ENCODE peak calls at places on chromosomes 7 and 10, in six cellular contexts. One of them, this sample, is unnamed. For H3K4me1, the result is how much of the 10 kb centered on the place peaks cover.

GRCh38 chr10:130137659-130138478 is 1.7 kb downstream of the GLRX3 start:
- DNase-seq in Panc1: no peak
- DNase-seq in neural progenitor cell: no peak
- DNase-seq in GM23248: no peak
- DNase-seq in mesenchymal stem cell: no peak
- DNase-seq in SJSA1: no peak
- DNase-seq in this sample: no peak

GRCh38 chr7:149635561-149636329 is 137.6 kb downstream of the ZNF467 start:
- DNase-seq in GM23248: no peak
- DNase-seq in neural progenitor cell: no peak
- DNase-seq in SJSA1: no peak
- DNase-seq in mesenchymal stem cell: no peak
- DNase-seq in Panc1: peak
- DNase-seq in this sample: no peak

GRCh38 chr10:89134963-89135362 is 72.2 kb downstream of the CH25H start:
- DNase-seq in Panc1: no peak
- DNase-seq in GM23248: no peak
- DNase-seq in SJSA1: no peak
- DNase-seq in mesenchymal stem cell: no peak
- DNase-seq in neural progenitor cell: no peak
- DNase-seq in this sample: no peak

GRCh38 chr7:101626069-101626671 is 2.9 kb downstream of the MYL10 start:
- DNase-seq in SJSA1: no peak
- DNase-seq in Panc1: no peak
- DNase-seq in GM23248: no peak
- DNase-seq in mesenchymal stem cell: no peak
- DNase-seq in neural progenitor cell: no peak
- DNase-seq in this sample: no peak

GRCh38 chr7:2751086-2751485 is 63.1 kb downstream of the AMZ1 start:
- DNase-seq in SJSA1: no peak
- DNase-seq in GM23248: no peak
- DNase-seq in neural progenitor cell: no peak
- DNase-seq in mesenchymal stem cell: no peak
- DNase-seq in Panc1: no peak
- DNase-seq in this sample: no peak

GRCh38 chr7:29372351-29372931 is 177.9 kb downstream of the CHN2 start:
- DNase-seq in neural progenitor cell: no peak
- DNase-seq in SJSA1: no peak
- DNase-seq in mesenchymal stem cell: no peak
- DNase-seq in Panc1: no peak
- DNase-seq in GM23248: peak
- DNase-seq in this sample: no peak

GRCh38 chr10:96890580-96890979 is 58.5 kb downstream of the LCOR start:
- DNase-seq in mesenchymal stem cell: no peak
- DNase-seq in GM23248: no peak
- DNase-seq in Panc1: no peak
- DNase-seq in SJSA1: no peak
- DNase-seq in neural progenitor cell: no peak
- DNase-seq in this sample: no peak

GRCh38 chr10:4351723-4352565 is 474.1 kb upstream of the AKR1E2 start:
- DNase-seq in GM23248: peak
- DNase-seq in neural progenitor cell: no peak
- DNase-seq in Panc1: no peak
- DNase-seq in mesenchymal stem cell: peak
- DNase-seq in SJSA1: no peak
- DNase-seq in this sample: no peak

GRCh38 chr10:45425628-45426563 is 51.9 kb downstream of the ALOX5 start:
- DNase-seq in SJSA1: no peak
- DNase-seq in mesenchymal stem cell: no peak
- DNase-seq in Panc1: no peak
- DNase-seq in neural progenitor cell: no peak
- DNase-seq in GM23248: peak
- DNase-seq in this sample: peak

GRCh38 chr10:113431807-113432206 is 121.0 kb upstream of the HABP2 start:
- DNase-seq in GM23248: no peak
- DNase-seq in SJSA1: no peak
- DNase-seq in mesenchymal stem cell: no peak
- DNase-seq in Panc1: no peak
- DNase-seq in neural progenitor cell: no peak
- DNase-seq in this sample: no peak

GRCh38 chr7:26397786-26398435 is 106.2 kb downstream of the SNX10 start:
- DNase-seq in GM23248: peak
- DNase-seq in SJSA1: no peak
- DNase-seq in Panc1: no peak
- DNase-seq in neural progenitor cell: peak
- DNase-seq in mesenchymal stem cell: peak
- DNase-seq in this sample: no peak

GRCh38 chr10:30581779-30582380 is 47.7 kb downstream of the LYZL2 start:
- DNase-seq in neural progenitor cell: peak
- DNase-seq in mesenchymal stem cell: peak
- DNase-seq in Panc1: no peak
- DNase-seq in SJSA1: no peak
- DNase-seq in GM23248: peak
- DNase-seq in this sample: no peak

GRCh38 chr10:8042864-8043568 is 11.5 kb upstream of the GATA3 start:
- DNase-seq in GM23248: no peak
- DNase-seq in SJSA1: no peak
- DNase-seq in neural progenitor cell: peak
- DNase-seq in mesenchymal stem cell: no peak
- DNase-seq in Panc1: no peak
- DNase-seq in this sample: no peak

GRCh38 chr10:74949843-74950765 is 123.7 kb downstream of the KAT6B start:
- DNase-seq in neural progenitor cell: no peak
- DNase-seq in Panc1: no peak
- DNase-seq in SJSA1: no peak
- DNase-seq in GM23248: peak
- DNase-seq in mesenchymal stem cell: peak
- DNase-seq in this sample: no peak

DNA sequence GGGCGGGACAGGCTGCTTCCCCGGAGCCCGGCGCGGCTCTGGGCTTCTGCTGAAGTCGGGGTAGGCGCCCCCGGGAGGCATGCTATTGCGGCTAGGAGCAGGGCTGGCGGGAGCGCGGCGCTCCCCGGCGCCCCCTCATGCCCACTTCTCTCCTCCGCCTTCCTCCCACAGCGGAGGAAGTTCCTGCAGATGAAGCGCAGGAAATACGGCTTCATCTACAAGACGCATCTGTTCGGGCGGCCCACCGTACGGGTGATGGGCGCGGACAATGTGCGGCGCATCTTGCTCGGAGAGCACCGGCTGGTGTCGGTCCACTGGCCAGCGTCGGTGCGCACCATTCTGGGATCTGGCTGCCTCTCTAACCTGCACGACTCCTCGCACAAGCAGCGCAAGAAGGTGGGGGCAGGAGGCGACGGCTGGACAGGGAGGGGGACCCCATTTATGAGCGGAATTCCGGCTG is 474 bp downstream of the CYP26A1 start:
- DNase-seq in Panc1: no peak
- DNase-seq in neural progenitor cell: peak
- DNase-seq in SJSA1: peak
- DNase-seq in GM23248: peak
- DNase-seq in mesenchymal stem cell: no peak
- DNase-seq in this sample: no peak
- H3K4me3 ChIP-seq in Panc1: peak
- H3K4me3 ChIP-seq in neural progenitor cell: peak
- H3K4me3 ChIP-seq in SJSA1: peak
- H3K4me3 ChIP-seq in GM23248: no peak
- H3K4me3 ChIP-seq in mesenchymal stem cell: no peak
- H3K4me3 ChIP-seq in this sample: peak

DNA sequence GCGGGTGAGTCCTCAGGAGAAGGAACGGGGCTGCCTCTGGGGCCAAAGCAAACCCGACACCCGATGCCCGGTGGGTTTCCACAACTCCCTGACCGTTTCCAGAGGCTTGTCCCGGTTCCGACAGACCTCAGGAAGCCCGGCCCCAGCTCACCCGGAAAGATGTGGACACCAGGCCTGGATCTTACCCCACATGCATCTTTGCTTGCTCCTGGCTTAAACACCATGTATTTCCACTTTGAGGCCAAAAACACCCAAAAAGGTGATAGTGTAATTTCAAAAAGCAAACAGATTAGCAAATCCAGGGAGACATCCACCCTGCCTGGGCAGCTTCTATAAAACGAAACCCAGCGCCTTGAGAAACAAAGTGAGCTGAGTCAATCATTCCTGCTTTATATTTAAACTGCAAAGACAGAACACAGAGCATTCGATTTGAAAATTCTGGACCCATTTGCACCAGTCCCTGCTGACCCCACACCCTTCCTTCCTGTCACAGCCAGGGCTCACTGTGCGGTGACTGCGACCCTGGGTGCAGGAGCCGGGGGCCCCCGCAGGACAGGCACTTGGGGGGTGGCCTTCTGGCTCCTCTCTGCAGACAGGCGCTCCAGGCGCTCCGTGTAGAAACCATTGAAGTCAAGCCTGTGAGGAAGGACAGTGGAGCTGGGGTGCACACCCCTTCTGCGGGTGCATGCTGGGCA is 2.7 kb upstream of the ADAM8 start:
- DNase-seq in Panc1: no peak
- DNase-seq in mesenchymal stem cell: peak
- DNase-seq in neural progenitor cell: no peak
- DNase-seq in SJSA1: no peak
- DNase-seq in GM23248: no peak
- DNase-seq in this sample: no peak
- H3K27ac ChIP-seq in Panc1: no peak
- H3K27ac ChIP-seq in mesenchymal stem cell: peak
- H3K27ac ChIP-seq in neural progenitor cell: no peak
- H3K27ac ChIP-seq in SJSA1: no peak
- H3K27ac ChIP-seq in GM23248: no peak
- H3K27ac ChIP-seq in this sample: peak

DNA sequence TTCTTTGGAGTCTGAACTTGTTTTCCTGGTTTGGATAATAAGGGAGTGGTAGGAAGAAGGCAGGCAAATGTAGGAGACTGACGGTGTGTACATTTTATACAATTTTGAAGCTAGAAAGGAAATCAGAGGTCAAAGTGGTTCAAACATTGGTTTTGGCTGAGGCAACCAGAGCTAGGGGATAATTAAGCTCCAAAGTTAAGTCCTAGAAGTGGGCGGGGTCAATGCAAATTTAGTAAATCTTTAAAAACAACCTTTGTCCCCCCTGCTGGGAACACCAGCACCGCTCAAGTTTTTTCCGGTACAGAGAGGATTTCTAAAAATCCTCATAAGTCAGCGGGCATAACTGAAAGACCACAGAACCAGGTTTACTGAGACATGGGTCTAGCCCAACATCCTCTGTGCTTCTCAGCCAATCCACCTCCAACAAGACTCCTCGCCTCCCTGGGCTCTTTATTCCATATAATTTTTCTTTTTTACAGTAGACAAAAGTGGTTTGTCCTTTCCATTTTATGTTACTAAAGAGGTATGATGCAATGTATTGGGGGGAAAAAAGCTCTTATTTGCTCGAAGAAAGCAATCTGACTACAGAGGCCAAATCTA is 1.7 kb downstream of the GLUD1 start:
- DNase-seq in mesenchymal stem cell: peak
- DNase-seq in SJSA1: no peak
- DNase-seq in GM23248: peak
- DNase-seq in neural progenitor cell: peak
- DNase-seq in Panc1: no peak
- DNase-seq in this sample: no peak
- H3K4me1 ChIP-seq in mesenchymal stem cell: under half
- H3K4me1 ChIP-seq in SJSA1: under half
- H3K4me1 ChIP-seq in GM23248: under half
- H3K4me1 ChIP-seq in neural progenitor cell: under half
- H3K4me1 ChIP-seq in Panc1: under half
- H3K4me1 ChIP-seq in this sample: under half

GRCh38 chr10:91298224-91298862 is 77.9 kb downstream of the PCGF5 start:
- DNase-seq in GM23248: peak
- DNase-seq in mesenchymal stem cell: peak
- DNase-seq in neural progenitor cell: peak
- DNase-seq in SJSA1: peak
- DNase-seq in Panc1: peak
- DNase-seq in this sample: peak
- H3K4me3 ChIP-seq in GM23248: peak
- H3K4me3 ChIP-seq in mesenchymal stem cell: peak
- H3K4me3 ChIP-seq in neural progenitor cell: peak
- H3K4me3 ChIP-seq in SJSA1: peak
- H3K4me3 ChIP-seq in Panc1: peak
- H3K4me3 ChIP-seq in this sample: peak

GRCh38 chr7:5425507-5426225 is 2.0 kb upstream of the TNRC18 start:
- DNase-seq in mesenchymal stem cell: peak
- DNase-seq in Panc1: no peak
- DNase-seq in GM23248: peak
- DNase-seq in SJSA1: peak
- DNase-seq in neural progenitor cell: peak
- DNase-seq in this sample: peak

GRCh38 chr7:5428470-5429252 is 5.0 kb upstream of the TNRC18 start:
- DNase-seq in GM23248: peak
- DNase-seq in neural progenitor cell: peak
- DNase-seq in SJSA1: no peak
- DNase-seq in Panc1: no peak
- DNase-seq in mesenchymal stem cell: peak
- DNase-seq in this sample: peak

GRCh38 chr7:5423844-5424688 is 432 bp upstream of the TNRC18 start:
- DNase-seq in SJSA1: peak
- DNase-seq in mesenchymal stem cell: peak
- DNase-seq in Panc1: peak
- DNase-seq in neural progenitor cell: peak
- DNase-seq in GM23248: peak
- DNase-seq in this sample: peak

GRCh38 chr7:5424689-5425506 is 1.3 kb upstream of the TNRC18 start:
- DNase-seq in GM23248: peak
- DNase-seq in mesenchymal stem cell: peak
- DNase-seq in Panc1: no peak
- DNase-seq in SJSA1: no peak
- DNase-seq in neural progenitor cell: peak
- DNase-seq in this sample: peak

DNA sequence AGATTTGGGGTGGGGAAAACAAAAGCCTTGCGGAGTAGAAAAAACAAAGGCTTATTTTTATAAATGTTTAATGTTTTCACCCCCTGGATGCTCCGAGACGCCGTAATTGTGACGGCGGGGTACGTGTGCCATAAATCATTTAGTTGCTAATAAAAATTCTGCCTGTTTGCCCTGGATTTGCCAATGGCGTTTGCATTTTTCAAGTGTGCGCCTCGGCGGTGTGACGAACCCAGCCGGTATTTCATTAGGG is 2.5 kb upstream of the TNRC18 start:
- DNase-seq in GM23248: peak
- DNase-seq in Panc1: no peak
- DNase-seq in neural progenitor cell: no peak
- DNase-seq in SJSA1: no peak
- DNase-seq in mesenchymal stem cell: peak
- DNase-seq in this sample: no peak
- H3K27ac ChIP-seq in GM23248: peak
- H3K27ac ChIP-seq in Panc1: peak
- H3K27ac ChIP-seq in neural progenitor cell: peak
- H3K27ac ChIP-seq in SJSA1: peak
- H3K27ac ChIP-seq in mesenchymal stem cell: peak
- H3K27ac ChIP-seq in this sample: peak

GRCh38 chr10:104337985-104338735 is at the start of gene ITPRIP:
- DNase-seq in mesenchymal stem cell: peak
- DNase-seq in Panc1: no peak
- DNase-seq in SJSA1: peak
- DNase-seq in GM23248: peak
- DNase-seq in neural progenitor cell: peak
- DNase-seq in this sample: peak
- H3K4me1 ChIP-seq in mesenchymal stem cell: under half
- H3K4me1 ChIP-seq in Panc1: half or more
- H3K4me1 ChIP-seq in SJSA1: under half
- H3K4me1 ChIP-seq in GM23248: under half
- H3K4me1 ChIP-seq in neural progenitor cell: under half
- H3K4me1 ChIP-seq in this sample: half or more

GRCh38 chr10:59950105-59950504 is 43.7 kb upstream of the CCDC6 start:
- DNase-seq in neural progenitor cell: no peak
- DNase-seq in GM23248: no peak
- DNase-seq in SJSA1: no peak
- DNase-seq in Panc1: no peak
- DNase-seq in mesenchymal stem cell: no peak
- DNase-seq in this sample: no peak
- H3K4me3 ChIP-seq in neural progenitor cell: no peak
- H3K4me3 ChIP-seq in GM23248: no peak
- H3K4me3 ChIP-seq in SJSA1: no peak
- H3K4me3 ChIP-seq in Panc1: no peak
- H3K4me3 ChIP-seq in mesenchymal stem cell: no peak
- H3K4me3 ChIP-seq in this sample: no peak